ENCODE peak calls at places on chromosome 22, in nine cellular contexts. Z is BJ, B is non-pigmented ciliary epithelial cell, O is GDM1, M is progenitor cell of endocrine pancreas, U is nephron progenitor cell, I is substantia nigra, D is NCI-H345, X is left ventricle myocardium superior. C is an unnamed sample.
A peak's percentile ranks its signal among the peaks of the same experiment; 100 is the strongest.

GRCh38 chr22:40009953-40010751 is 15.4 kb downstream of the FAM83F start:
- DNase-seq in Z (no peak), B (no peak), O (no peak), M (no peak), U (no peak), I (no peak), D (no peak), X (no peak), C (no peak)

GRCh38 chr22:38120359-38121110 is 10.1 kb upstream of the BAIAP2L2 start:
- DNase-seq in Z (no peak), B (no peak), O (no peak), M (no peak), U (no peak), I (no peak), D (no peak), X (no peak), C (no peak)

GRCh38 chr22:21937821-21938070 is 14.9 kb downstream of the PPM1F start:
- DNase-seq in Z (peak; percentile 87), B (peak; percentile 54), O (no peak), M (no peak), U (no peak), I (no peak), D (no peak), X (peak; percentile 77), C (no peak)

GRCh38 chr22:20033045-20033706 is 12.3 kb downstream of the TANGO2 start:
- DNase-seq in Z (no peak), B (no peak), O (no peak), M (no peak), U (no peak), I (peak; percentile 65), D (no peak), X (peak; percentile 85), C (no peak)

GRCh38 chr22:33519140-33519973 is 400.9 kb downstream of the LARGE1 start:
- DNase-seq in Z (no peak), B (no peak), O (peak; percentile 10), M (peak; percentile 18), U (peak; percentile 41), I (peak; percentile 25), D (peak; percentile 61), X (peak; percentile 40), C (peak; percentile 71)

GRCh38 chr22:33542153-33542552 is 378.1 kb downstream of the LARGE1 start:
- DNase-seq in Z (no peak), B (no peak), O (no peak), M (no peak), U (no peak), I (no peak), D (no peak), X (no peak), C (no peak)

GRCh38 chr22:49967333-49968241 is 7.0 kb downstream of the PIM3 start:
- DNase-seq in Z (no peak), B (no peak), O (no peak), M (peak; percentile 9), U (peak; percentile 33), I (peak; percentile 45), D (no peak), X (peak; percentile 74), C (no peak)

GRCh38 chr22:49995059-49995412 is 17.5 kb downstream of the IL17REL start:
- DNase-seq in Z (no peak), B (no peak), O (no peak), M (no peak), U (no peak), I (no peak), D (no peak), X (no peak), C (no peak)

GRCh38 chr22:49382451-49382735 is 445.3 kb downstream of the BRD1 start:
- DNase-seq in Z (no peak), B (no peak), O (no peak), M (no peak), U (no peak), I (no peak), D (no peak), X (no peak), C (no peak)

GRCh38 chr22:48554893-48555552 is 1272.7 kb downstream of the BRD1 start:
- DNase-seq in Z (no peak), B (no peak), O (no peak), M (peak; percentile 36), U (peak; percentile 42), I (no peak), D (no peak), X (no peak), C (no peak)

GRCh38 chr22:27476318-27476717 is 325.2 kb downstream of the MN1 start:
- DNase-seq in Z (no peak), B (no peak), O (no peak), M (no peak), U (no peak), I (no peak), D (no peak), X (no peak), C (no peak)

GRCh38 chr22:47017245-47017644 is 254.8 kb downstream of the TBC1D22A start:
- DNase-seq in Z (no peak), B (no peak), O (no peak), M (no peak), U (no peak), I (no peak), D (no peak), X (no peak), C (no peak)

GRCh38 chr22:48976556-48977535 is 850.8 kb downstream of the BRD1 start:
- DNase-seq in Z (no peak), B (no peak), O (no peak), M (no peak), U (no peak), I (no peak), D (peak; percentile 33), X (no peak), C (no peak)

GRCh38 chr22:36329217-36330078 is 58.3 kb downstream of the MYH9 start:
- DNase-seq in Z (peak; percentile 91), B (peak; percentile 88), O (peak; percentile 63), M (peak; percentile 52), U (peak; percentile 47), I (no peak), D (no peak), X (peak; percentile 62), C (peak; percentile 84)

GRCh38 chr22:37669586-37669985 is 5.8 kb upstream of the LGALS1 start:
- DNase-seq in Z (no peak), B (no peak), O (no peak), M (no peak), U (no peak), I (no peak), D (no peak), X (no peak), C (no peak)

GRCh38 chr22:27662359-27663030 is 139.1 kb downstream of the MN1 start:
- DNase-seq in Z (no peak), B (no peak), O (no peak), M (no peak), U (no peak), I (no peak), D (no peak), X (peak; percentile 91), C (no peak)

GRCh38 chr22:25282671-25283561 is 63.5 kb downstream of the CRYBB2 start:
- DNase-seq in Z (no peak), B (no peak), O (no peak), M (peak; percentile 14), U (peak; percentile 59), I (no peak), D (no peak), X (no peak), C (peak; percentile 18)

GRCh38 chr22:38442967-38443674 is 11.9 kb downstream of the KCNJ4 start:
- DNase-seq in Z (no peak), B (no peak), O (no peak), M (no peak), U (no peak), I (no peak), D (no peak), X (peak; percentile 78), C (no peak)

GRCh38 chr22:30921108-30921507 is 47.5 kb downstream of the MORC2 start:
- DNase-seq in Z (no peak), B (no peak), O (no peak), M (no peak), U (no peak), I (no peak), D (no peak), X (no peak), C (no peak)

GRCh38 chr22:25774575-25775026 is 32.6 kb downstream of the MYO18B start:
- DNase-seq in Z (no peak), B (no peak), O (no peak), M (peak; percentile 58), U (peak; percentile 74), I (no peak), D (peak; percentile 10), X (no peak), C (peak; percentile 44)

GRCh38 chr22:45077286-45077685 is 67.5 kb upstream of the PHF21B start:
- DNase-seq in Z (no peak), B (no peak), O (no peak), M (no peak), U (no peak), I (no peak), D (peak; percentile 8), X (no peak), C (no peak)

GRCh38 chr22:42919199-42919598 is 62.1 kb upstream of the ARFGAP3 start:
- DNase-seq in Z (no peak), B (no peak), O (no peak), M (no peak), U (no peak), I (no peak), D (no peak), X (no peak), C (no peak)

GRCh38 chr22:48578138-48579034 is 1249.3 kb downstream of the BRD1 start:
- DNase-seq in Z (no peak), B (no peak), O (no peak), M (no peak), U (no peak), I (peak; percentile 52), D (no peak), X (peak; percentile 21), C (no peak)

GRCh38 chr22:18979957-18980356 is 43.9 kb upstream of the PRODH start:
- DNase-seq in Z (no peak), B (no peak), O (no peak), M (no peak), U (no peak), I (no peak), D (no peak), X (no peak), C (no peak)

GRCh38 chr22:27718186-27719032 is 83.1 kb downstream of the MN1 start:
- DNase-seq in Z (peak; percentile 85), B (peak; percentile 78), O (no peak), M (no peak), U (peak; percentile 17), I (no peak), D (no peak), X (peak; percentile 78), C (no peak)

GRCh38 chr22:30572840-30573593 is 1.4 kb downstream of the GAL3ST1 start:
- DNase-seq in Z (no peak), B (no peak), O (no peak), M (no peak), U (no peak), I (peak; percentile 44), D (no peak), X (no peak), C (no peak)

GRCh38 chr22:22751043-22751603 is 106.7 kb downstream of the GGTLC2 start:
- DNase-seq in Z (no peak), B (no peak), O (no peak), M (no peak), U (no peak), I (no peak), D (no peak), X (no peak), C (no peak)

GRCh38 chr22:39939830-39940229 is 20.4 kb upstream of the TMA7B start:
- DNase-seq in Z (no peak), B (no peak), O (no peak), M (no peak), U (no peak), I (no peak), D (no peak), X (no peak), C (no peak)

C was measured in neuronal stem cell.